ENCODE peak calls at places on chromosome 14, in eight cellular contexts. C is K562, H is ovary, Y is right lobe of liver, O is IMR-90, A is HCT116, S is sigmoid colon, V is endothelial cell of umbilical vein. P is an unnamed sample. For H3K4me1, the result is how much of the 10 kb centered on the place peaks cover.

GRCh38 chr14:101071493-101071891 is 168.0 kb upstream of the RTL1 start:
- DNase-seq in C (no peak), H (no peak), Y (peak), O (no peak), A (no peak), S (peak), V (no peak), P (no peak)

GRCh38 chr14:32939254-32940065 is 781 bp downstream of the NPAS3 start:
- DNase-seq in C (no peak), H (peak), Y (no peak), O (peak), A (no peak), S (peak), V (peak), P (peak)

GRCh38 chr14:21102472-21103164 is 1.8 kb downstream of the TMEM253 start:
- DNase-seq in C (peak), H (no peak), Y (no peak), O (no peak), A (no peak), S (no peak), V (no peak), P (no peak)

GRCh38 chr14:102781063-102781462 is 3.8 kb downstream of the TRAF3 start:
- DNase-seq in C (no peak), H (no peak), Y (no peak), O (no peak), A (no peak), S (no peak), V (no peak), P (no peak)

GRCh38 chr14:55129086-55129427 is at the start of gene LGALS3:
- DNase-seq in C (peak), H (peak), Y (peak), O (peak), A (no peak), S (peak), V (peak), P (peak)

GRCh38 chr14:102590667-102591099 is 1.8 kb upstream of the RCOR1 start:
- DNase-seq in C (peak), H (peak), Y (peak), O (peak), A (peak), S (no peak), V (peak), P (peak)

GRCh38 chr14:103699261-103699661 is 16.0 kb downstream of the XRCC3 start:
- DNase-seq in C (no peak), H (no peak), Y (no peak), O (no peak), A (no peak), S (no peak), V (no peak), P (no peak)

GRCh38 chr14:83355609-83356008 is 1822.0 kb upstream of the SEL1L start:
- DNase-seq in C (no peak), H (no peak), Y (no peak), O (no peak), A (no peak), S (no peak), V (no peak), P (no peak)

GRCh38 chr14:42490536-42490935 is 883.9 kb downstream of the LRFN5 start:
- DNase-seq in C (no peak), H (no peak), Y (no peak), O (peak), A (no peak), S (no peak), V (no peak), P (no peak)

GRCh38 chr14:34365309-34365915 is 96.6 kb downstream of the SPTSSA start:
- DNase-seq in C (no peak), H (no peak), Y (no peak), O (peak), A (no peak), S (no peak), V (peak), P (no peak)

GRCh38 chr14:34548472-34548981 is 9.0 kb upstream of the EAPP start:
- DNase-seq in C (no peak), H (no peak), Y (no peak), O (no peak), A (no peak), S (peak), V (no peak), P (no peak)

DNA sequence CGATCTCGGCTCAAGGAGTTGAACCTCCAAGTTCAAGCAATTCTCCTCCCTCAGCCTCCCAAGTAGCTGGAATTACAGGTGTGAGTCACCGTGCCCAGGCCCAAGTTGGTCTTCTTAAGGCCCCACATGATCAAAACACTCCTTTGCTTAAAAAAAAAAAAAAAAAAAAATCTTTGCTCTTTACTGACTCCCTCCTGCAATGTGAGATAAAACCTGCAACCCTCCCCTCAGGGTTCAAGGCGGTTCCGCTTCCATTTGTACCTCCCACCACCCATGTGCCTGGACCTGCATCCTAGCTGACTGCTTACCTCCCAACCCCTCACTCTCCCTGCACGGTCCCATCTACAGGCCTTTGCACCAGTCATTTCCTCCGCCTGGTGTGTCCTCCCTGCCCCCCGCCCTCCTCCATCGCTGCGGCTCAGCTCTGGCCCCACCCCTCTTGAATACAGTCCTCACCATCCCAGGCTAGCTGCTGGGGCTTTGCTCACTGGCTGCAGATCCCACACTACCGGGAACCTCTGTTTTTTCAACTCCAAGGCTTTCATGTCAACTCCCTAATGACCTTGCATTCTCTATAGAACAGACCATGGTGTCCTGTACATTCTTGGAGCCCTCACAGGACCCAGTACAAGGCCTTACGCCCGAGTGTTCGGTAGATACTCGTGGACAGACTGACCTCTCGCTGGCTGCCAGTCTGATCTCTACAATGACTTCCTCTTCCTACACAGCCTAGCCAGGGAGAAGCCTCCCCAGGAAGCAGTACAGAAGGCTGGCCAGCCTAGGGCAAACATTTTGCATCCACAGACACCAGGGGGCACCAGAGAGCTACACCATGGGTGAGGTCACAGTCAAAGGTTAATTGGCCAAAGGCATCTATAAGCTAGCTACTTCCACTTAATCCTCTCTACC is 14.2 kb upstream of the PNMA1 start:
- DNase-seq in C (peak), H (peak), Y (peak), O (peak), A (peak), S (peak), V (peak), P (peak)
- H3K4me3 ChIP-seq in C (no peak), H (no peak), Y (no peak), O (no peak), A (no peak), S (no peak), V (no peak), P (no peak)

GRCh38 chr14:75523771-75524171 is 1.5 kb downstream of the BATF start:
- DNase-seq in C (no peak), H (no peak), Y (no peak), O (peak), A (no peak), S (no peak), V (peak), P (no peak)
- H3K4me1 ChIP-seq in C (under half), H (under half), Y (under half), O (under half), A (under half), S (under half), V (under half), P (under half)

DNA sequence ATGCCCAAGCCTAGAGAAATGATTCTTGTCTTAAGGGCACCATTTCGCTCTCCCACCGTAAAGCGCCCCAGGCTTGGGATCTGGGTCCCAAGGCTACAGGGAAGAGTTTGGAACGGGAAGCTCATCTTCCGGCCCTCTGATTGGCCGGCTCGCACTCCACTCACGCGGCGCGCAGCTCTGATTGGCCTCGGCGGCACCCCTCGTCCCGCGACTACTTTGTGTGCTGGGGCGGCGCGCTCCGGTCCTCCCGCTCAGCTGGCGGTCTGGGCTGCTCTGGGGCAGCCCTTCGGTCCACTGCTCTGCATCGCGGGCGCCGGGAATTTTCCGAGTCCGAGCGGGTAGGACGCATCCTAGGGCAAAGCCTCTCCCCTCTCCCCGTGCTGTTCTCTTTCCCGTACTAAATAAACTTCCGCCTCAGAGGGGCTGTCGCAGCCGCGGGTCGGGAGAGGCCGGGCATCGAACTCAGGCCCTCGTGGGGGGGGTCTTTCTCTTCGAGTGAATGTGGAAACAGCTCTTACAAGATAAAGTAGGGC is 808 bp upstream of the FUT8 start:
- DNase-seq in C (peak), H (peak), Y (peak), O (peak), A (peak), S (peak), V (peak), P (peak)
- TF ChIP-seq POLR2A in C (no peak), H (peak), Y (peak), O (no peak), A (no peak), S (peak), V (no peak), P (peak)

GRCh38 chr14:52948039-52948438 is 2.8 kb downstream of the FERMT2 start:
- DNase-seq in C (no peak), H (no peak), Y (peak), O (no peak), A (no peak), S (no peak), V (no peak), P (no peak)
- H3K4me3 ChIP-seq in C (no peak), H (peak), Y (no peak), O (peak), A (no peak), S (peak), V (no peak), P (peak)

P was measured in gastrocnemius medialis.